ENCODE peak calls at places on chromosomes 1 and 21, in ten cellular contexts. One of them, this sample, is unnamed.

GRCh38 chr21:46214478-46215340 is 13.9 kb downstream of the LSS start:
- DNase-seq in PC-3: no peak
- DNase-seq in heart right ventricle: no peak
- DNase-seq in lung: no peak
- DNase-seq in SK-N-MC: no peak
- DNase-seq in right lobe of liver: peak; percentile 32
- DNase-seq in fibroblast of lung: no peak
- DNase-seq in WERI-Rb-1: no peak
- DNase-seq in hepatocyte: no peak
- DNase-seq in CD8-positive, alpha-beta memory T cell: peak; percentile 30
- DNase-seq in this sample: no peak

GRCh38 chr1:20234761-20235540 is 48.6 kb upstream of the PLA2G2C start:
- DNase-seq in PC-3: peak; percentile 51
- DNase-seq in heart right ventricle: no peak
- DNase-seq in hepatocyte: no peak
- DNase-seq in fibroblast of lung: peak; percentile 32
- DNase-seq in lung: no peak
- DNase-seq in SK-N-MC: no peak
- DNase-seq in right lobe of liver: no peak
- DNase-seq in WERI-Rb-1: no peak
- DNase-seq in CD8-positive, alpha-beta memory T cell: no peak
- DNase-seq in this sample: no peak

GRCh38 chr1:236016083-236016482 is 48.8 kb downstream of the NID1 start:
- DNase-seq in heart right ventricle: peak; percentile 67
- DNase-seq in SK-N-MC: no peak
- DNase-seq in CD8-positive, alpha-beta memory T cell: no peak
- DNase-seq in fibroblast of lung: no peak
- DNase-seq in hepatocyte: no peak
- DNase-seq in right lobe of liver: no peak
- DNase-seq in PC-3: no peak
- DNase-seq in lung: no peak
- DNase-seq in WERI-Rb-1: no peak
- DNase-seq in this sample: peak; percentile 82

GRCh38 chr1:89518116-89518780 is 6.4 kb upstream of the LRRC8B start:
- DNase-seq in SK-N-MC: no peak
- DNase-seq in right lobe of liver: no peak
- DNase-seq in PC-3: no peak
- DNase-seq in lung: no peak
- DNase-seq in hepatocyte: no peak
- DNase-seq in fibroblast of lung: peak; percentile 8
- DNase-seq in WERI-Rb-1: no peak
- DNase-seq in heart right ventricle: peak; percentile 32
- DNase-seq in CD8-positive, alpha-beta memory T cell: no peak
- DNase-seq in this sample: no peak

GRCh38 chr1:7149080-7149838 is 364.0 kb downstream of the CAMTA1 start:
- DNase-seq in heart right ventricle: peak; percentile 73
- DNase-seq in PC-3: no peak
- DNase-seq in right lobe of liver: peak; percentile 85
- DNase-seq in SK-N-MC: no peak
- DNase-seq in lung: peak; percentile 59
- DNase-seq in WERI-Rb-1: no peak
- DNase-seq in fibroblast of lung: peak; percentile 8
- DNase-seq in hepatocyte: peak; percentile 21
- DNase-seq in CD8-positive, alpha-beta memory T cell: no peak
- DNase-seq in this sample: peak; percentile 88

GRCh38 chr21:15992171-15992570 is 262.4 kb downstream of the USP25 start:
- DNase-seq in right lobe of liver: no peak
- DNase-seq in PC-3: peak; percentile 58
- DNase-seq in SK-N-MC: no peak
- DNase-seq in lung: no peak
- DNase-seq in CD8-positive, alpha-beta memory T cell: no peak
- DNase-seq in hepatocyte: no peak
- DNase-seq in heart right ventricle: no peak
- DNase-seq in fibroblast of lung: peak; percentile 49
- DNase-seq in WERI-Rb-1: no peak
- DNase-seq in this sample: no peak

GRCh38 chr1:113353581-113353980 is 36.7 kb upstream of the MAGI3 start:
- DNase-seq in PC-3: peak; percentile 30
- DNase-seq in SK-N-MC: no peak
- DNase-seq in lung: no peak
- DNase-seq in CD8-positive, alpha-beta memory T cell: no peak
- DNase-seq in hepatocyte: no peak
- DNase-seq in WERI-Rb-1: no peak
- DNase-seq in fibroblast of lung: peak; percentile 6
- DNase-seq in heart right ventricle: no peak
- DNase-seq in right lobe of liver: no peak
- DNase-seq in this sample: no peak

GRCh38 chr1:202589190-202589680 is 121.0 kb downstream of the SYT2 start:
- DNase-seq in CD8-positive, alpha-beta memory T cell: no peak
- DNase-seq in PC-3: peak; percentile 91
- DNase-seq in hepatocyte: peak; percentile 88
- DNase-seq in lung: peak; percentile 78
- DNase-seq in WERI-Rb-1: no peak
- DNase-seq in right lobe of liver: peak; percentile 57
- DNase-seq in fibroblast of lung: peak; percentile 100
- DNase-seq in SK-N-MC: no peak
- DNase-seq in heart right ventricle: peak; percentile 94
- DNase-seq in this sample: peak; percentile 91

GRCh38 chr1:219174672-219175564 is 1.2 kb downstream of the LYPLAL1 start:
- DNase-seq in fibroblast of lung: peak; percentile 95
- DNase-seq in hepatocyte: peak; percentile 25
- DNase-seq in heart right ventricle: peak; percentile 16
- DNase-seq in lung: peak; percentile 32
- DNase-seq in WERI-Rb-1: peak; percentile 30
- DNase-seq in PC-3: peak; percentile 60
- DNase-seq in CD8-positive, alpha-beta memory T cell: no peak
- DNase-seq in right lobe of liver: peak; percentile 46
- DNase-seq in SK-N-MC: no peak
- DNase-seq in this sample: peak; percentile 45

GRCh38 chr1:86957206-86957605 is 42.8 kb downstream of the HS2ST1 start:
- DNase-seq in heart right ventricle: no peak
- DNase-seq in SK-N-MC: no peak
- DNase-seq in fibroblast of lung: no peak
- DNase-seq in right lobe of liver: no peak
- DNase-seq in CD8-positive, alpha-beta memory T cell: no peak
- DNase-seq in WERI-Rb-1: no peak
- DNase-seq in hepatocyte: no peak
- DNase-seq in PC-3: no peak
- DNase-seq in lung: no peak
- DNase-seq in this sample: no peak

GRCh38 chr1:109959974-109960744 is 24.4 kb upstream of the AHCYL1 start:
- DNase-seq in CD8-positive, alpha-beta memory T cell: no peak
- DNase-seq in WERI-Rb-1: no peak
- DNase-seq in heart right ventricle: no peak
- DNase-seq in lung: no peak
- DNase-seq in hepatocyte: peak; percentile 51
- DNase-seq in fibroblast of lung: peak; percentile 80
- DNase-seq in PC-3: peak; percentile 85
- DNase-seq in SK-N-MC: no peak
- DNase-seq in right lobe of liver: no peak
- DNase-seq in this sample: no peak

DNA sequence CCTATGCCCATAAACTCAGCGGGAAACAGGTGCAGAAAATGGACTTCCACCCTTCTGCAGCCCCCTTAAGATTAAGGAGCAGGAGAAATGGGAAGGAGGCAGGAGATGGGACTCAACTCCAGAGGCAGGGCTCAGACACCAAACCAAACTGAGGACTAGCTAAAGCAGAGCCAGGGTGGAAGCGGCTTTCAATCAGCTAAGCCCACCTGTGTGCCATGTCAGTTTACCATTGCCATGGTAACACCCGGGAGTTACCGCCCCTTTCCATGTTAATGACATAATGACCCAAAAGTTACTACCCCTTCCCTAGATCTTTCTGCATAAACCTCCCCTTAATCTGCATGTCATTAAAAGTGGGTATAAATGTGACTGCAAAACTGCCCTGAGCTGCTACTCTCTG is 653.5 kb downstream of the PTPRU start:
- DNase-seq in fibroblast of lung: no peak
- DNase-seq in lung: no peak
- DNase-seq in PC-3: no peak
- DNase-seq in heart right ventricle: no peak
- DNase-seq in SK-N-MC: no peak
- DNase-seq in right lobe of liver: no peak
- DNase-seq in WERI-Rb-1: no peak
- DNase-seq in hepatocyte: no peak
- DNase-seq in CD8-positive, alpha-beta memory T cell: no peak
- DNase-seq in this sample: no peak
- H3K4me3 ChIP-seq in fibroblast of lung: no peak overlapping the region
- H3K4me3 ChIP-seq in lung: no peak overlapping the region
- H3K4me3 ChIP-seq in PC-3: no peak overlapping the region
- H3K4me3 ChIP-seq in heart right ventricle: no peak overlapping the region
- H3K4me3 ChIP-seq in SK-N-MC: no peak overlapping the region
- H3K4me3 ChIP-seq in right lobe of liver: no peak overlapping the region
- H3K4me3 ChIP-seq in WERI-Rb-1: no peak overlapping the region
- H3K4me3 ChIP-seq in hepatocyte: no peak overlapping the region
- H3K4me3 ChIP-seq in CD8-positive, alpha-beta memory T cell: no peak overlapping the region
- H3K4me3 ChIP-seq in this sample: no peak overlapping the region

DNA sequence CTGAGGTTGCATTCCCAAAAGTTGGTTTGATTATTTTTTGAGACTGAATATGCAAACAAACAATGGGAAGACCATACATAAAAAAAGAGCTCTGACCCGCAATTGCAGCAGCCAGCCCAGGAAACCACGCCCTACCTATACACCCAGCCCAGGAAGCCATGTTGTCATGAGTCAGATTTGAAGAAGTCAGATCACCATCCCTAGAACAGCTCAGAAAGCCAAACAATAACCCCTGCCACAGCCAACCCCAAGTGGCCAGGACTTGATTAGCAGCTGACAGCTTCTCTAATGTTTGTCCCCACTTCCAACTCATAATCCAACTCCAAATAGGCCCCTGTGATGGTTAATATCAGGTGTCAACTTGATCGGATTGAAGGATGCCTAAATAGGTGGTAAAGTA is 621.9 kb downstream of the NPHP4 start:
- DNase-seq in WERI-Rb-1: no peak
- DNase-seq in hepatocyte: no peak
- DNase-seq in PC-3: no peak
- DNase-seq in heart right ventricle: no peak
- DNase-seq in lung: no peak
- DNase-seq in SK-N-MC: no peak
- DNase-seq in right lobe of liver: no peak
- DNase-seq in CD8-positive, alpha-beta memory T cell: no peak
- DNase-seq in fibroblast of lung: no peak
- DNase-seq in this sample: no peak
- H3K9me3 ChIP-seq in WERI-Rb-1: peaks cover 21% of the 10 kb centered on the region
- H3K9me3 ChIP-seq in hepatocyte: no peaks in the 10 kb centered on the region
- H3K9me3 ChIP-seq in PC-3: peaks cover 31% of the 10 kb centered on the region
- H3K9me3 ChIP-seq in heart right ventricle: no peaks in the 10 kb centered on the region
- H3K9me3 ChIP-seq in lung: no peaks in the 10 kb centered on the region
- H3K9me3 ChIP-seq in SK-N-MC: no peaks in the 10 kb centered on the region
- H3K9me3 ChIP-seq in right lobe of liver: no peaks in the 10 kb centered on the region
- H3K9me3 ChIP-seq in CD8-positive, alpha-beta memory T cell: no peaks in the 10 kb centered on the region
- H3K9me3 ChIP-seq in fibroblast of lung: no peaks in the 10 kb centered on the region
- H3K9me3 ChIP-seq in this sample: peaks cover 1% of the 10 kb centered on the region

GRCh38 chr1:9823943-9824701 is at the start of gene CLSTN1:
- DNase-seq in right lobe of liver: peak; percentile 80
- DNase-seq in lung: peak; percentile 89
- DNase-seq in WERI-Rb-1: peak; percentile 93
- DNase-seq in CD8-positive, alpha-beta memory T cell: peak; percentile 94
- DNase-seq in PC-3: peak; percentile 87
- DNase-seq in fibroblast of lung: peak; percentile 85
- DNase-seq in heart right ventricle: peak; percentile 92
- DNase-seq in SK-N-MC: no peak
- DNase-seq in hepatocyte: peak; percentile 95
- DNase-seq in this sample: peak; percentile 97

GRCh38 chr1:9822897-9823692 is 670 bp downstream of the CLSTN1 start:
- DNase-seq in fibroblast of lung: peak; percentile 26
- DNase-seq in CD8-positive, alpha-beta memory T cell: no peak
- DNase-seq in hepatocyte: no peak
- DNase-seq in right lobe of liver: peak; percentile 51
- DNase-seq in heart right ventricle: no peak
- DNase-seq in WERI-Rb-1: no peak
- DNase-seq in PC-3: peak; percentile 31
- DNase-seq in lung: no peak
- DNase-seq in SK-N-MC: no peak
- DNase-seq in this sample: peak; percentile 44

GRCh38 chr1:9824702-9825089 is 931 bp upstream of the CLSTN1 start:
- DNase-seq in right lobe of liver: no peak
- DNase-seq in SK-N-MC: no peak
- DNase-seq in hepatocyte: no peak
- DNase-seq in heart right ventricle: no peak
- DNase-seq in lung: no peak
- DNase-seq in PC-3: no peak
- DNase-seq in fibroblast of lung: no peak
- DNase-seq in WERI-Rb-1: no peak
- DNase-seq in CD8-positive, alpha-beta memory T cell: no peak
- DNase-seq in this sample: no peak

GRCh38 chr1:9822490-9822889 is 1.3 kb downstream of the CLSTN1 start:
- DNase-seq in hepatocyte: no peak
- DNase-seq in CD8-positive, alpha-beta memory T cell: no peak
- DNase-seq in fibroblast of lung: no peak
- DNase-seq in PC-3: no peak
- DNase-seq in heart right ventricle: no peak
- DNase-seq in lung: no peak
- DNase-seq in SK-N-MC: no peak
- DNase-seq in WERI-Rb-1: no peak
- DNase-seq in right lobe of liver: no peak
- DNase-seq in this sample: no peak

DNA sequence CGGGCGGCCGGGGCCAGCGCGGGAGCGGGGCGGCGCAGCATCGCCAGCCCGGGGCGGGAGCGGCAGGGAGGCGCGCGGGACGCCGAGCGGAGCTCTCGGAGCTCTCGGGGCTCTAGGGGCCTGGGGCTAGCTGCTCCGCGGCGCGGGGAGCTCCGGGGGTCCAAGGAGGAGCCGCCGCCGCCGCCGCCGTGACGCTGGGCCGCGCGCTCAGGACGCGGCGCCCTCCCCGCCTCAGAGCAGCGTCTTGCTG is 147 bp downstream of the CLSTN1 start:
- DNase-seq in WERI-Rb-1: no peak
- DNase-seq in right lobe of liver: no peak
- DNase-seq in CD8-positive, alpha-beta memory T cell: no peak
- DNase-seq in PC-3: no peak
- DNase-seq in hepatocyte: no peak
- DNase-seq in lung: no peak
- DNase-seq in SK-N-MC: no peak
- DNase-seq in heart right ventricle: no peak
- DNase-seq in fibroblast of lung: no peak
- DNase-seq in this sample: no peak
- H3K4me3 ChIP-seq in WERI-Rb-1: peak overlapping the region; percentile 97
- H3K4me3 ChIP-seq in right lobe of liver: peak overlapping the region; percentile 82
- H3K4me3 ChIP-seq in CD8-positive, alpha-beta memory T cell: no peak overlapping the region
- H3K4me3 ChIP-seq in PC-3: peak overlapping the region; percentile 83
- H3K4me3 ChIP-seq in hepatocyte: peak overlapping the region; percentile 59
- H3K4me3 ChIP-seq in lung: peak overlapping the region; percentile 88
- H3K4me3 ChIP-seq in SK-N-MC: peak overlapping the region; percentile 89
- H3K4me3 ChIP-seq in heart right ventricle: peak overlapping the region; percentile 64
- H3K4me3 ChIP-seq in fibroblast of lung: no peak overlapping the region
- H3K4me3 ChIP-seq in this sample: peak overlapping the region; percentile 89

DNA sequence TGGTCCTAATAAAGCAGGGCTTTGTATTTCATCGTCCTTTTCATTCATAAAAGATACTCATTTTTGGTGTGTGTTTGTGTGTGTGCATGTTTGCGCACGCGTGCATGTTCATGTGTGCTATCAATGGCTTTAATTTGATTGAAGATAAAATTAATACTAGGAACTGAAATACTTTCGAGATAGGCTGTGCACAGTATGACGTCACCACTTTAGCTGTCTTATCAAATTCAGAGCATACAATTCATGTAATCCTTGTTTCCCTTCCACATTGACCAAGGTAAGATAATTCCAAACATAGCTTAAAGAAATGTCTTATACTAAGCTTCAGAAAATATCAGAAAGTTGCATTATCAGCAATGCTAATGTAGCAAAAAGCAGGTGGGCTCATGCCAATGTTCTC is 113.6 kb upstream of the CYYR1 start:
- DNase-seq in right lobe of liver: no peak
- DNase-seq in fibroblast of lung: no peak
- DNase-seq in heart right ventricle: no peak
- DNase-seq in CD8-positive, alpha-beta memory T cell: no peak
- DNase-seq in lung: no peak
- DNase-seq in SK-N-MC: no peak
- DNase-seq in hepatocyte: no peak
- DNase-seq in WERI-Rb-1: no peak
- DNase-seq in PC-3: no peak
- DNase-seq in this sample: no peak
- H3K9me3 ChIP-seq in right lobe of liver: no peaks in the 10 kb centered on the region
- H3K9me3 ChIP-seq in fibroblast of lung: no peaks in the 10 kb centered on the region
- H3K9me3 ChIP-seq in heart right ventricle: peaks cover 2% of the 10 kb centered on the region
- H3K9me3 ChIP-seq in CD8-positive, alpha-beta memory T cell: no peaks in the 10 kb centered on the region
- H3K9me3 ChIP-seq in lung: peaks cover 7% of the 10 kb centered on the region
- H3K9me3 ChIP-seq in SK-N-MC: peaks cover 13% of the 10 kb centered on the region
- H3K9me3 ChIP-seq in hepatocyte: no peaks in the 10 kb centered on the region
- H3K9me3 ChIP-seq in WERI-Rb-1: no peaks in the 10 kb centered on the region
- H3K9me3 ChIP-seq in PC-3: no peaks in the 10 kb centered on the region
- H3K9me3 ChIP-seq in this sample: no peaks in the 10 kb centered on the region

This sample was measured in right cardiac atrium.